ENCODE peak calls at places on chromosomes 12 and 14, in nine cellular contexts. H is lung, S is left lung, X is ovary, O is fibroblast of mammary gland, Y is heart left ventricle, E is cardiac muscle cell, C is AG09309, Z is cardiac fibroblast. U is an unnamed sample.

GRCh38 chr12:93127582-93128331 is 198.7 kb upstream of the EEA1 start:
- DNase-seq in H (peak; percentile 81), S (no peak), X (peak; percentile 70), O (peak; percentile 88), Y (peak; percentile 77), E (peak; percentile 98), C (peak; percentile 81), Z (peak; percentile 98), U (peak; percentile 53)

GRCh38 chr12:121709478-121709890 is 3.1 kb upstream of the TMEM120B start:
- DNase-seq in H (peak; percentile 41), S (no peak), X (no peak), O (peak; percentile 83), Y (no peak), E (peak; percentile 27), C (no peak), Z (peak; percentile 32), U (no peak)

GRCh38 chr12:124804011-124804621 is 59.5 kb downstream of the SCARB1 start:
- DNase-seq in H (peak; percentile 73), S (peak; percentile 54), X (no peak), O (peak; percentile 33), Y (no peak), E (peak; percentile 12), C (no peak), Z (peak; percentile 43), U (peak; percentile 67)

GRCh38 chr14:24837280-24838046 is 203.5 kb upstream of the GZMB start:
- DNase-seq in H (no peak), S (no peak), X (no peak), O (peak; percentile 54), Y (no peak), E (peak; percentile 37), C (no peak), Z (peak; percentile 22), U (no peak)

GRCh38 chr14:73239463-73240241 is 2.3 kb downstream of the PAPLN start:
- DNase-seq in H (no peak), S (no peak), X (peak; percentile 74), O (peak; percentile 68), Y (no peak), E (peak; percentile 72), C (no peak), Z (peak; percentile 75), U (no peak)

GRCh38 chr14:54083549-54084239 is 127.1 kb upstream of the BMP4 start:
- DNase-seq in H (no peak), S (no peak), X (no peak), O (no peak), Y (no peak), E (no peak), C (no peak), Z (no peak), U (no peak)

GRCh38 chr14:22657861-22658260 is 13.7 kb upstream of the OR6J1 start:
- DNase-seq in H (no peak), S (no peak), X (no peak), O (peak; percentile 71), Y (no peak), E (peak; percentile 75), C (no peak), Z (peak; percentile 83), U (no peak)

GRCh38 chr12:93115646-93116045 is 186.6 kb upstream of the EEA1 start:
- DNase-seq in H (no peak), S (no peak), X (no peak), O (peak; percentile 37), Y (peak; percentile 36), E (peak; percentile 45), C (no peak), Z (peak; percentile 62), U (no peak)

GRCh38 chr12:114408415-114408814 is 2.5 kb upstream of the TBX5 start:
- DNase-seq in H (no peak), S (no peak), X (no peak), O (no peak), Y (no peak), E (peak; percentile 42), C (no peak), Z (peak; percentile 33), U (no peak)

GRCh38 chr12:133129368-133130037 is 571 bp downstream of the ZNF891 start:
- DNase-seq in H (no peak), S (peak; percentile 53), X (peak; percentile 24), O (peak; percentile 42), Y (no peak), E (peak; percentile 49), C (no peak), Z (peak; percentile 42), U (no peak)

GRCh38 chr12:16175893-16176292 is 101.6 kb downstream of the SLC15A5 start:
- DNase-seq in H (no peak), S (no peak), X (no peak), O (peak; percentile 81), Y (no peak), E (peak; percentile 15), C (no peak), Z (peak; percentile 20), U (peak; percentile 27)

GRCh38 chr14:57209561-57209960 is 59.1 kb downstream of the EXOC5 start:
- DNase-seq in H (no peak), S (no peak), X (no peak), O (peak; percentile 25), Y (no peak), E (peak; percentile 22), C (peak; percentile 59), Z (peak; percentile 22), U (peak; percentile 78)

GRCh38 chr12:76113800-76114757 is 29.6 kb upstream of the NAP1L1 start:
- DNase-seq in H (no peak), S (no peak), X (no peak), O (no peak), Y (no peak), E (peak; percentile 11), C (no peak), Z (peak; percentile 11), U (no peak)

GRCh38 chr12:85949253-85949652 is 75.2 kb downstream of the NTS start:
- DNase-seq in H (no peak), S (no peak), X (no peak), O (no peak), Y (no peak), E (no peak), C (no peak), Z (no peak), U (peak; percentile 68)

GRCh38 chr14:88470542-88471440 is 84.0 kb downstream of the PTPN21 start:
- DNase-seq in H (no peak), S (no peak), X (no peak), O (peak; percentile 51), Y (no peak), E (peak; percentile 9), C (no peak), Z (no peak), U (no peak)

GRCh38 chr14:52327374-52328226 is 13.5 kb downstream of the PTGER2 start:
- DNase-seq in H (no peak), S (no peak), X (no peak), O (peak; percentile 78), Y (no peak), E (no peak), C (no peak), Z (peak; percentile 52), U (no peak)

GRCh38 chr14:104770851-104771272 is 17.9 kb downstream of the SIVA1 start:
- DNase-seq in H (no peak), S (peak; percentile 66), X (no peak), O (no peak), Y (no peak), E (no peak), C (no peak), Z (no peak), U (peak; percentile 45)

GRCh38 chr12:42868291-42868690 is 278.7 kb upstream of the PRICKLE1 start:
- DNase-seq in H (no peak), S (no peak), X (no peak), O (no peak), Y (no peak), E (peak; percentile 52), C (peak; percentile 24), Z (no peak), U (no peak)

GRCh38 chr12:57085999-57086950 is 2.6 kb upstream of the NAB2 start:
- DNase-seq in H (no peak), S (peak; percentile 85), X (peak; percentile 83), O (peak; percentile 83), Y (peak; percentile 82), E (peak; percentile 89), C (no peak), Z (peak; percentile 92), U (peak; percentile 89)

DNA sequence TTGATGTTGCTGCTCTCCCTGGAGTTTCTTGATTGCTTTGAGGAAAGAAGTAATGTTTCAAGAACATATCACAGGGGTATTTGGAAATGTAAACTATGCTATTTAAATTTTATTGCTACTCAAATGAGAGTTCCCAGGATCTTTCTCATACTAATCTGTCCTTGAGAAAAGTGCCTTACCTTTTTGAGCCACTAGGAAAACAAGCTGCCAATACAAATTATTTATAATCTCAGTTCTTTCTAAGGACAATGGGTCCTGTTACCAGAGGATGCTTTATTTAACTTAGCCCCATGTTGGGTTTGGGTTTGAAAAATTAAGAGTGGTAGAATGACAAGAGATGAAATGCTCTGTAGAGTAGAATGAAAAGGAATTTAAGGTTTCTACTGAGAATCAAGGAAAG is 258.2 kb upstream of the PRKD1 start:
- DNase-seq in H (no peak), S (no peak), X (no peak), O (no peak), Y (no peak), E (no peak), C (no peak), Z (no peak), U (no peak)
- TF ChIP-seq CTCF in H (no peak), S (no peak), X (no peak), O (peak; percentile 19), Y (no peak), E (no peak), C (peak; percentile 9), Z (peak; percentile 33), U (peak; percentile 17)

DNA sequence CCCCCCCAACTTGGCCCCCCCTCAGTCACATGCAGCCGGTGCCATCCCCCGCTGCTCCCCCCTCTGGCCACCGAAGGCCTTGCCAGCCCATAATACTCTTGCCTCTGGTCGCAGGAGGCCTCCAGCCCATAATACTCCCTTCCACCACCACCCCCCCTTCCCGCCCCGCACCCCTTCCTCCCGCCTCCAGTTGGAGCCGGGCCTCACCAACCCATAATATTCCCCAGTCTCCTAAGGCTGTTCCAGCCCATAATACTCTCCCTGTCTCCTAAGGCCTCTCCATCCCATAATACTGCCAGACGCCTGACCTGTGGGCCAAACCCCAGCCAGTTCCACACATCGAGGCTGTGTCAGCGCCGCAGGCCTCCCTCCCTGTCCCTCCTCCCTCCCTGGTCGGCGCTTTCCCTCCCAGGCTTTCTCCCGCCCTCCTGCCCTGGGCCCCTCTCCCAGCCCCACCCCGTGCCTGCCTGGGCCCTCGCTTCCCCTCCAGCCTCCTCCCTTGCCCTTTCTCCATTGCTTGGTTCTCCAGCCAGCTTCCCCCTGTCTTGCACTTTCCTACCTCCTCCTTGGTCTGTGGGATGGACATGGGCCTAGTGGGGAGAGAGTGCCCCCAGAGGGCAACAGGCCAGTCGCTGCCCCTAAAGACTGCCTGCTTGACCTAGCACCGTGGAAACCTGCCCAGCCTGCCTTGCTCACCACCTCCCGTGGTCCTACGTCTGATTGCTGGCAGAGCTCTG is 6.8 kb upstream of the CHD4 start:
- DNase-seq in H (peak; percentile 86), S (peak; percentile 91), X (peak; percentile 94), O (peak; percentile 99), Y (peak; percentile 94), E (peak; percentile 99), C (peak; percentile 94), Z (peak; percentile 99), U (peak; percentile 91)
- H3K4me3 ChIP-seq in H (no peak overlapping the region), S (no peak overlapping the region), X (no peak overlapping the region), O (no peak overlapping the region), Y (no peak overlapping the region), E (no peak overlapping the region), C (no peak overlapping the region), Z (no peak overlapping the region), U (no peak overlapping the region)

GRCh38 chr14:68236525-68236924 is 416.9 kb downstream of the RAD51B start:
- DNase-seq in H (no peak), S (no peak), X (no peak), O (no peak), Y (no peak), E (no peak), C (no peak), Z (no peak), U (no peak)
- TF ChIP-seq CTCF in H (no peak), S (no peak), X (no peak), O (no peak), Y (no peak), E (no peak), C (no peak), Z (no peak), U (no peak)

GRCh38 chr12:4024701-4025419 is 151.7 kb upstream of the PARP11 start:
- DNase-seq in H (no peak), S (no peak), X (no peak), O (no peak), Y (no peak), E (no peak), C (no peak), Z (no peak), U (no peak)
- H3K4me3 ChIP-seq in H (no peak overlapping the region), S (no peak overlapping the region), X (no peak overlapping the region), O (no peak overlapping the region), Y (no peak overlapping the region), E (no peak overlapping the region), C (no peak overlapping the region), Z (no peak overlapping the region), U (no peak overlapping the region)

U was measured in A673.